ENCODE peak calls at places on chromosomes 4 and X, in six cellular contexts. One of them, this sample, is unnamed.

GRCh38 chr4:78878031-78878430 is 61.2 kb downstream of the PAQR3 start:
- DNase-seq in tibial nerve: no peak
- DNase-seq in right lobe of liver: no peak
- DNase-seq in K562: no peak
- DNase-seq in suprapubic skin: no peak
- DNase-seq in stomach: no peak
- DNase-seq in this sample: no peak

GRCh38 chr4:39453738-39454137 is 5.0 kb downstream of the RPL9 start:
- DNase-seq in right lobe of liver: no peak
- DNase-seq in stomach: no peak
- DNase-seq in tibial nerve: no peak
- DNase-seq in K562: no peak
- DNase-seq in suprapubic skin: no peak
- DNase-seq in this sample: no peak

GRCh38 chr4:99078336-99078735 is 10.3 kb downstream of the ADH5 start:
- DNase-seq in stomach: no peak
- DNase-seq in suprapubic skin: no peak
- DNase-seq in tibial nerve: no peak
- DNase-seq in right lobe of liver: no peak
- DNase-seq in K562: no peak
- DNase-seq in this sample: no peak

GRCh38 chrX:49042581-49043219 is 457 bp downstream of the TFE3 start:
- DNase-seq in stomach: no peak
- DNase-seq in suprapubic skin: no peak
- DNase-seq in right lobe of liver: no peak
- DNase-seq in tibial nerve: no peak
- DNase-seq in K562: no peak
- DNase-seq in this sample: no peak

GRCh38 chr4:142373610-142374009 is 472.5 kb downstream of the INPP4B start:
- DNase-seq in tibial nerve: no peak
- DNase-seq in stomach: no peak
- DNase-seq in K562: no peak
- DNase-seq in right lobe of liver: no peak
- DNase-seq in suprapubic skin: no peak
- DNase-seq in this sample: no peak

GRCh38 chr4:108852691-108853090 is 89.8 kb upstream of the ETNPPL start:
- DNase-seq in suprapubic skin: no peak
- DNase-seq in tibial nerve: no peak
- DNase-seq in right lobe of liver: no peak
- DNase-seq in K562: no peak
- DNase-seq in stomach: no peak
- DNase-seq in this sample: no peak

GRCh38 chrX:368811-369562 is 17.7 kb downstream of the PPP2R3B start:
- DNase-seq in suprapubic skin: no peak
- DNase-seq in K562: no peak
- DNase-seq in stomach: no peak
- DNase-seq in tibial nerve: no peak
- DNase-seq in right lobe of liver: no peak
- DNase-seq in this sample: peak

GRCh38 chr4:11843927-11844326 is 415.2 kb upstream of the HS3ST1 start:
- DNase-seq in K562: no peak
- DNase-seq in right lobe of liver: no peak
- DNase-seq in tibial nerve: no peak
- DNase-seq in stomach: no peak
- DNase-seq in suprapubic skin: no peak
- DNase-seq in this sample: no peak

GRCh38 chrX:82945332-82945731 is 562.8 kb upstream of the POU3F4 start:
- DNase-seq in K562: no peak
- DNase-seq in suprapubic skin: no peak
- DNase-seq in right lobe of liver: no peak
- DNase-seq in tibial nerve: no peak
- DNase-seq in stomach: no peak
- DNase-seq in this sample: no peak

GRCh38 chr4:111807556-111807955 is 337.7 kb upstream of the FAM241A start:
- DNase-seq in tibial nerve: no peak
- DNase-seq in suprapubic skin: no peak
- DNase-seq in K562: no peak
- DNase-seq in right lobe of liver: no peak
- DNase-seq in stomach: no peak
- DNase-seq in this sample: no peak

GRCh38 chr4:65437102-65437501 is 233.2 kb downstream of the EPHA5 start:
- DNase-seq in right lobe of liver: no peak
- DNase-seq in tibial nerve: no peak
- DNase-seq in K562: no peak
- DNase-seq in suprapubic skin: no peak
- DNase-seq in stomach: no peak
- DNase-seq in this sample: no peak

GRCh38 chr4:121789960-121790829 is 10.9 kb upstream of the EXOSC9 start:
- DNase-seq in right lobe of liver: no peak
- DNase-seq in stomach: no peak
- DNase-seq in suprapubic skin: no peak
- DNase-seq in K562: peak
- DNase-seq in tibial nerve: no peak
- DNase-seq in this sample: no peak

GRCh38 chr4:158006973-158007372 is 165.9 kb downstream of the GASK1B start:
- DNase-seq in tibial nerve: no peak
- DNase-seq in stomach: no peak
- DNase-seq in suprapubic skin: no peak
- DNase-seq in K562: no peak
- DNase-seq in right lobe of liver: no peak
- DNase-seq in this sample: no peak

GRCh38 chr4:8079031-8079885 is 79.4 kb downstream of the ABLIM2 start:
- DNase-seq in K562: peak
- DNase-seq in right lobe of liver: no peak
- DNase-seq in suprapubic skin: no peak
- DNase-seq in tibial nerve: no peak
- DNase-seq in stomach: peak
- DNase-seq in this sample: no peak

GRCh38 chr4:9765091-9765490 is 16.3 kb upstream of the DRD5 start:
- DNase-seq in tibial nerve: no peak
- DNase-seq in stomach: peak
- DNase-seq in K562: no peak
- DNase-seq in right lobe of liver: no peak
- DNase-seq in suprapubic skin: no peak
- DNase-seq in this sample: no peak

GRCh38 chr4:89509708-89510269 is 202.2 kb upstream of the GPRIN3 start:
- DNase-seq in stomach: no peak
- DNase-seq in K562: no peak
- DNase-seq in right lobe of liver: no peak
- DNase-seq in tibial nerve: no peak
- DNase-seq in suprapubic skin: no peak
- DNase-seq in this sample: no peak

GRCh38 chr4:176319237-176319703 is 496 bp upstream of the SPCS3 start:
- DNase-seq in tibial nerve: no peak
- DNase-seq in stomach: no peak
- DNase-seq in suprapubic skin: no peak
- DNase-seq in K562: peak
- DNase-seq in right lobe of liver: no peak
- DNase-seq in this sample: no peak

GRCh38 chr4:8939887-8940742 is 68.5 kb upstream of the HMX1 start:
- DNase-seq in tibial nerve: no peak
- DNase-seq in suprapubic skin: no peak
- DNase-seq in stomach: no peak
- DNase-seq in right lobe of liver: no peak
- DNase-seq in K562: peak
- DNase-seq in this sample: peak

GRCh38 chr4:147733614-147734344 is 1.9 kb downstream of the ARHGAP10 start:
- DNase-seq in right lobe of liver: no peak
- DNase-seq in K562: no peak
- DNase-seq in suprapubic skin: no peak
- DNase-seq in stomach: no peak
- DNase-seq in tibial nerve: no peak
- DNase-seq in this sample: no peak

GRCh38 chrX:140431521-140431920 is 73.3 kb downstream of the SOX3 start:
- DNase-seq in suprapubic skin: no peak
- DNase-seq in tibial nerve: no peak
- DNase-seq in K562: no peak
- DNase-seq in stomach: no peak
- DNase-seq in right lobe of liver: no peak
- DNase-seq in this sample: no peak

GRCh38 chrX:118207831-118208453 is 91.3 kb upstream of the KLHL13 start:
- DNase-seq in suprapubic skin: no peak
- DNase-seq in right lobe of liver: no peak
- DNase-seq in tibial nerve: no peak
- DNase-seq in stomach: no peak
- DNase-seq in K562: no peak
- DNase-seq in this sample: no peak

GRCh38 chrX:131073607-131074006 is 15.5 kb downstream of the ARHGAP36 start:
- DNase-seq in tibial nerve: no peak
- DNase-seq in stomach: no peak
- DNase-seq in K562: no peak
- DNase-seq in suprapubic skin: no peak
- DNase-seq in right lobe of liver: no peak
- DNase-seq in this sample: no peak

GRCh38 chr4:118994030-118994429 is 105.4 kb downstream of the SYNPO2 start:
- DNase-seq in right lobe of liver: no peak
- DNase-seq in stomach: peak
- DNase-seq in tibial nerve: no peak
- DNase-seq in K562: no peak
- DNase-seq in suprapubic skin: no peak
- DNase-seq in this sample: no peak

GRCh38 chr4:3009422-3009821 is 46.1 kb downstream of the GRK4 start:
- DNase-seq in tibial nerve: no peak
- DNase-seq in suprapubic skin: peak
- DNase-seq in stomach: no peak
- DNase-seq in right lobe of liver: no peak
- DNase-seq in K562: no peak
- DNase-seq in this sample: no peak
- TF ChIP-seq CTCF in tibial nerve: no peak
- TF ChIP-seq CTCF in suprapubic skin: no peak
- TF ChIP-seq CTCF in stomach: no peak
- TF ChIP-seq CTCF in right lobe of liver: peak
- TF ChIP-seq CTCF in K562: peak
- TF ChIP-seq CTCF in this sample: no peak

GRCh38 chrX:41688154-41688553 is 619 bp upstream of the GPR34 start:
- DNase-seq in K562: no peak
- DNase-seq in suprapubic skin: no peak
- DNase-seq in right lobe of liver: no peak
- DNase-seq in stomach: no peak
- DNase-seq in tibial nerve: no peak
- DNase-seq in this sample: no peak

GRCh38 chrX:41689711-41690110 is 938 bp downstream of the GPR34 start:
- DNase-seq in K562: no peak
- DNase-seq in stomach: no peak
- DNase-seq in suprapubic skin: no peak
- DNase-seq in right lobe of liver: no peak
- DNase-seq in tibial nerve: no peak
- DNase-seq in this sample: no peak

GRCh38 chrX:41692162-41692749 is 3.5 kb downstream of the GPR34 start:
- DNase-seq in tibial nerve: no peak
- DNase-seq in K562: no peak
- DNase-seq in right lobe of liver: no peak
- DNase-seq in suprapubic skin: no peak
- DNase-seq in stomach: no peak
- DNase-seq in this sample: no peak

GRCh38 chrX:41686788-41687187 is 2.0 kb upstream of the GPR34 start:
- DNase-seq in K562: no peak
- DNase-seq in right lobe of liver: no peak
- DNase-seq in suprapubic skin: no peak
- DNase-seq in stomach: no peak
- DNase-seq in tibial nerve: no peak
- DNase-seq in this sample: no peak

GRCh38 chrX:41688835-41689234 is at the start of gene GPR34:
- DNase-seq in suprapubic skin: no peak
- DNase-seq in right lobe of liver: no peak
- DNase-seq in tibial nerve: no peak
- DNase-seq in stomach: no peak
- DNase-seq in K562: no peak
- DNase-seq in this sample: peak
- TF ChIP-seq POLR2A in suprapubic skin: no peak
- TF ChIP-seq POLR2A in right lobe of liver: no peak
- TF ChIP-seq POLR2A in tibial nerve: no peak
- TF ChIP-seq POLR2A in stomach: no peak
- TF ChIP-seq POLR2A in K562: no peak
- TF ChIP-seq POLR2A in this sample: no peak

GRCh38 chrX:21958187-21958586 is 17.7 kb downstream of the SMS start:
- DNase-seq in K562: no peak
- DNase-seq in tibial nerve: no peak
- DNase-seq in suprapubic skin: no peak
- DNase-seq in stomach: no peak
- DNase-seq in right lobe of liver: no peak
- DNase-seq in this sample: no peak
- TF ChIP-seq CTCF in K562: no peak
- TF ChIP-seq CTCF in tibial nerve: no peak
- TF ChIP-seq CTCF in suprapubic skin: no peak
- TF ChIP-seq CTCF in stomach: no peak
- TF ChIP-seq CTCF in right lobe of liver: no peak
- TF ChIP-seq CTCF in this sample: no peak

GRCh38 chr4:77819409-77819835 is 254 bp upstream of the CNOT6L start:
- DNase-seq in stomach: no peak
- DNase-seq in K562: peak
- DNase-seq in tibial nerve: peak
- DNase-seq in suprapubic skin: no peak
- DNase-seq in right lobe of liver: no peak
- DNase-seq in this sample: peak
- TF ChIP-seq POLR2A in stomach: no peak
- TF ChIP-seq POLR2A in K562: no peak
- TF ChIP-seq POLR2A in tibial nerve: peak
- TF ChIP-seq POLR2A in suprapubic skin: no peak
- TF ChIP-seq POLR2A in right lobe of liver: no peak
- TF ChIP-seq POLR2A in this sample: no peak

DNA sequence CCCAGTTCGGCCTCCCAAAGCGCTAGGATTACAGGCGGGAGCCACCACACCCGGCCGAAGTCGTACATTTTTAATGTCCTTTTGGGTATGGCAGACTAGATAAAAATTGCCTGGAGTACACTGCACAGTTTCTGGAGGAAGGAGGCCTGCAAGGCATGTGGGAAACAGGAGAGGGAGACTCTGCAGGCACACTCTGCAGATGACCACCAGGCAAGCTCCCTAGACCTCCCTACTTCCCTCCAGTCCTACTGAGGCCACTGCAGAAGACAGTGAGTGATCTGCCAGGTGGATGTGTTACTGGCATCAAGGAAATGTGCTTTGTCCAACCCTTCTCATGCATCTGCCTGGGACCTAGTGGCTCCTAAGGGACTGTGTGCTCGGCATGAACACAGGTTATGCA is 11.4 kb downstream of the PDLIM3 start:
- DNase-seq in suprapubic skin: no peak
- DNase-seq in stomach: no peak
- DNase-seq in K562: no peak
- DNase-seq in right lobe of liver: no peak
- DNase-seq in tibial nerve: no peak
- DNase-seq in this sample: no peak
- TF ChIP-seq CTCF in suprapubic skin: no peak
- TF ChIP-seq CTCF in stomach: no peak
- TF ChIP-seq CTCF in K562: no peak
- TF ChIP-seq CTCF in right lobe of liver: no peak
- TF ChIP-seq CTCF in tibial nerve: no peak
- TF ChIP-seq CTCF in this sample: no peak